ENCODE peak calls at places on chromosomes 2 and 18, in five cellular contexts. S, Q, L, A and J are unnamed samples.

GRCh38 chr2:238158807-238159539 is at the start of gene ERFE:
- DNase-seq in A (peak), S (no peak), Q (peak), L (no peak), J (peak)

GRCh38 chr2:233400341-233400740 is 46.0 kb downstream of the DGKD start:
- DNase-seq in A (no peak), L (no peak), S (no peak), Q (no peak), J (no peak)

GRCh38 chr18:78561757-78562445 is 417.7 kb upstream of the SALL3 start:
- DNase-seq in A (no peak), S (no peak), L (no peak), Q (no peak), J (no peak)

GRCh38 chr18:58862851-58863538 is 1.7 kb upstream of the ZNF532 start:
- DNase-seq in A (peak), S (peak), L (no peak), Q (no peak), J (peak)

GRCh38 chr2:150126143-150126725 is 361.2 kb downstream of the RND3 start:
- DNase-seq in Q (no peak), S (no peak), L (no peak), A (no peak), J (no peak)

GRCh38 chr2:33785201-33786106 is 186.4 kb upstream of the FAM98A start:
- DNase-seq in Q (no peak), L (peak), A (no peak), S (no peak), J (no peak)

GRCh38 chr2:233775414-233775813 is 2.7 kb upstream of the MROH2A start:
- DNase-seq in S (no peak), L (no peak), Q (peak), A (no peak), J (no peak)

GRCh38 chr2:159185401-159186130 is 100.9 kb downstream of the WDSUB1 start:
- DNase-seq in Q (peak), A (peak), S (peak), L (peak), J (peak)

GRCh38 chr2:164710252-164710633 is 89.0 kb upstream of the GRB14 start:
- DNase-seq in Q (no peak), A (no peak), L (no peak), S (no peak), J (no peak)

GRCh38 chr2:240213476-240214391 is 73.3 kb upstream of the OTOS start:
- DNase-seq in A (peak), Q (no peak), L (no peak), S (no peak), J (no peak)

GRCh38 chr2:207465894-207466293 is 63.9 kb upstream of the CREB1 start:
- DNase-seq in A (no peak), S (no peak), Q (no peak), L (no peak), J (no peak)

GRCh38 chr2:55408098-55408882 is 11.4 kb downstream of the CCDC88A start:
- DNase-seq in Q (no peak), A (no peak), L (no peak), S (no peak), J (no peak)

GRCh38 chr18:7778181-7778580 is 211.1 kb downstream of the PTPRM start:
- DNase-seq in L (no peak), Q (no peak), S (no peak), A (no peak), J (no peak)

GRCh38 chr2:68556384-68556783 is 87.0 kb upstream of the PROKR1 start:
- DNase-seq in A (no peak), L (no peak), S (no peak), Q (no peak), J (no peak)

GRCh38 chr2:196181484-196181883 is 10.1 kb upstream of the STK17B start:
- DNase-seq in L (no peak), A (no peak), Q (no peak), S (no peak), J (no peak)

GRCh38 chr2:46479265-46479664 is at the start of gene TMEM247:
- DNase-seq in Q (no peak), S (no peak), L (no peak), A (no peak), J (no peak)

GRCh38 chr2:15708865-15709820 is 117.5 kb downstream of the DDX1 start:
- DNase-seq in A (no peak), S (no peak), L (no peak), Q (no peak), J (no peak)

GRCh38 chr2:231370429-231370748 is 25.1 kb upstream of the B3GNT7 start:
- DNase-seq in Q (no peak), S (no peak), L (no peak), A (no peak), J (no peak)

GRCh38 chr2:219697811-219698683 is 70.6 kb downstream of the SLC4A3 start:
- DNase-seq in L (no peak), S (no peak), A (no peak), Q (no peak), J (no peak)

GRCh38 chr2:30209227-30209626 is 22.1 kb upstream of the LBH start:
- DNase-seq in A (no peak), L (no peak), Q (no peak), S (no peak), J (no peak)

GRCh38 chr2:62014102-62014501 is 108.6 kb downstream of the COMMD1 start:
- DNase-seq in Q (no peak), S (no peak), L (no peak), A (peak), J (peak)

GRCh38 chr2:24317491-24317920 is 42.8 kb downstream of the ITSN2 start:
- DNase-seq in S (no peak), Q (no peak), A (peak), L (no peak), J (peak)

GRCh38 chr2:219461061-219461514 is 26.4 kb downstream of the SPEG start:
- DNase-seq in L (no peak), S (no peak), A (peak), Q (peak), J (no peak)

GRCh38 chr2:61675204-61675603 is 137.0 kb upstream of the XPO1 start:
- DNase-seq in A (no peak), S (no peak), Q (no peak), L (no peak), J (no peak)

GRCh38 chr2:172693529-172694185 is 42.0 kb upstream of the RAPGEF4 start:
- DNase-seq in L (no peak), Q (no peak), S (no peak), A (no peak), J (no peak)

GRCh38 chr2:12428324-12428723 is 288.4 kb upstream of the TRIB2 start:
- DNase-seq in S (no peak), Q (no peak), A (no peak), L (no peak), J (no peak)

GRCh38 chr2:108189316-108189715 is 50.5 kb upstream of the SULT1C3 start:
- DNase-seq in L (no peak), Q (no peak), S (no peak), A (no peak), J (peak)

GRCh38 chr18:79926306-79926705 is 25.1 kb downstream of the SLC66A2 start:
- DNase-seq in Q (no peak), S (no peak), A (no peak), L (no peak), J (no peak)

GRCh38 chr2:15874854-15875776 is 65.2 kb upstream of the MYCN start:
- DNase-seq in S (no peak), A (no peak), Q (no peak), L (no peak), J (no peak)

GRCh38 chr18:6959110-6959509 is 158.5 kb downstream of the LAMA1 start:
- DNase-seq in A (no peak), S (no peak), Q (no peak), L (no peak), J (no peak)

GRCh38 chr2:181656450-181657261 is at the start of gene CERKL:
- DNase-seq in L (no peak), S (peak), Q (no peak), A (peak), J (no peak)

GRCh38 chr2:48377646-48378045 is 152.3 kb upstream of the STON1 start:
- DNase-seq in Q (no peak), L (no peak), A (no peak), S (no peak), J (no peak)

GRCh38 chr18:79608069-79608468 is 71.5 kb upstream of the CTDP1 start:
- DNase-seq in S (no peak), L (no peak), A (no peak), Q (no peak), J (no peak)

GRCh38 chr2:96154506-96155380 is 9.5 kb upstream of the DUSP2 start:
- DNase-seq in Q (no peak), L (no peak), A (no peak), S (no peak), J (no peak)

GRCh38 chr18:43341014-43341413 is 63.7 kb upstream of the SYT4 start:
- DNase-seq in L (no peak), A (no peak), Q (no peak), S (no peak), J (no peak)

GRCh38 chr18:13872373-13872772 is 43.0 kb downstream of the MC2R start:
- DNase-seq in A (no peak), S (no peak), Q (no peak), L (no peak), J (no peak)

GRCh38 chr18:13872932-13873331 is 42.4 kb downstream of the MC2R start:
- DNase-seq in L (no peak), Q (no peak), S (no peak), A (no peak), J (no peak)

GRCh38 chr18:13877133-13877532 is 38.2 kb downstream of the MC2R start:
- DNase-seq in A (no peak), L (no peak), S (no peak), Q (no peak), J (no peak)

GRCh38 chr18:13871701-13872100 is 43.6 kb downstream of the MC2R start:
- DNase-seq in Q (no peak), S (no peak), L (no peak), A (no peak), J (no peak)

DNA sequence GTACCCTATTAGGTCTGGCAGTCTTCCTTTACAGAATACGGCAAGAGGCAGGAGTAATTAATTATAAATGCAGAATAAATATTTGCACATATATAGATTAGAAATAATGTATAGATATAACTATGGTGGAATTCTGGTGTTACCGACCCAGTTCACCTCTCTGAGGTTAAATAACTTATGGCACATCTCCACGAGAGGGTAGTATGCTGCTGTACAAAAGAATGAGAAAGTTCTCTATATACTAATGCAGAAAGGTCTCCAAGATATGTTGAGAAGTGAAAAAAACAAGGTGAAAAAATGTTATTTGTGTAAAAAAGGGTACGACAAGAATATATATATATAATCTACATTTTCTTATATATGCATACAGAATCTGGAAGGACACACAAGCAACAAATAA is 40.8 kb downstream of the MC2R start:
- DNase-seq in S (no peak), A (no peak), L (no peak), Q (no peak), J (peak)
- TF ChIP-seq JUND in S (no peak), A (no peak), L (no peak), Q (no peak), J (no peak)

DNA sequence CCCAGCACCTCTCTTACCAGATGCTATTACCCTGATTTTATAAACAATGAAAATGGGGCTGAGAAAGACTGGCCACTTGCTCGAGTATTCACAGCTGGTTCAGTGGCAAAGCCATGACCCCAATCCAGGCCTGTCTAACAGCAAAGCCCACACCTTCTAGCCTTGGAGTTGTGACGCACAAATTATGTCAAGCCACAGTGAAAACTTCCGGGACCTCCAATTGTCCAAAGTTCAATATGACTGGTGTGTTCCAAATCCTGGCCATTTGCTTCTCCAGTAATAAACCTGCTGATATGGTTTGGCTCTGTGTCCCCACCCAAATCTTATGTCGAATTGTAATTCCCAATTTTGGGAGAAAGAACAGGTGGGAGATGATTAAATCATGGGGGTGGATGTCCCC is 64.7 kb upstream of the RIOK3 start:
- DNase-seq in S (no peak), A (no peak), L (no peak), Q (no peak), J (no peak)
- TF ChIP-seq JUND in S (no peak), A (no peak), L (no peak), Q (no peak), J (no peak)

DNA sequence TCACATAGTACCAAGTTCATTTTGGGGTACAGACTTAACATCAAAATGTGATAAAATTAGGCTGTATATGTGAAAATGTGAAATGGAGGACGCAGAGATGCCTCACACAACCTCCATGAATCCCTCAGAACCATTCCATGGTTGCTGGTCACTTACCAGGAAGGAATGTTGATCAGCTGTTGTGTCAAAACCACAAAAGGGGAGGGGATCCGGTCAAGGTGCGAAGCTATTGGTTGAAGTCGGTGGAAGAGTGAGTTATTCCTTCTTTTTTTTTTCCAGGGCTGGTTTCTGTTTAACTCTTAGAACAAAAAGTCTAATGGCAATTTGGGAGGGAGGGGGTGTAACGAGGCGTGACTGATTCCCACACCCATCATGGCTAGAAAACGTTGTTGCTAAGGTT is 32.3 kb upstream of the REG3A start:
- DNase-seq in S (no peak), L (no peak), Q (no peak), A (no peak), J (no peak)
- TF ChIP-seq JUND in S (no peak), L (no peak), Q (no peak), A (no peak), J (no peak)

DNA sequence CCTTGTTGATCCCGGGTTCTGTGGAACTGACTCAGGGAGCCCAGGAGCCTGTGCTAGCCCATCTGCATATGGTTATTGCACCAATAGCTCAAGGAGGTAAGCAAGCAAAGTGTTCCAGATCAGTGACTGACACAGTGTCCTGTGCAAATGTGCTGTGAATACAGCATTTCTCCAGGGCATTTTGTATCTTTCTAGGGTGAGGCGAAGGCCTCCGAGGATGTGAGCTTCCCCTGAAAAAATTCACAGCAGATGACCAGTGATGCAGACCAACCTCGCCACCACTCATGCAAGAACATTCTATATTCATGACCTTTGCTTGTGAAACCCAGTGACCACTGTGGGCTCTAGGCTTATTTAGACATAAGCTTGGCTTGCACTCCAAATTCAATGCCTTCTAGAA is 15.2 kb upstream of the NT5DC4 start:
- DNase-seq in S (no peak), Q (no peak), A (no peak), L (no peak), J (no peak)
- TF ChIP-seq JUND in S (no peak), Q (no peak), A (no peak), L (no peak), J (no peak)

GRCh38 chr2:19363474-19363778 is 5.0 kb upstream of the OSR1 start:
- DNase-seq in Q (no peak), L (no peak), A (no peak), S (no peak), J (no peak)
- TF ChIP-seq JUND in Q (no peak), L (no peak), A (no peak), S (no peak), J (no peak)

GRCh38 chr2:29031046-29031445 is 43.3 kb downstream of the PCARE start:
- DNase-seq in Q (no peak), A (no peak), L (no peak), S (no peak), J (no peak)

GRCh38 chr2:29033172-29033571 is 41.2 kb downstream of the PCARE start:
- DNase-seq in A (no peak), S (no peak), Q (no peak), L (no peak), J (peak)

GRCh38 chr2:29032189-29032588 is 42.1 kb downstream of the PCARE start:
- DNase-seq in S (no peak), A (no peak), L (no peak), Q (no peak), J (no peak)

GRCh38 chr2:29035346-29035745 is 39.0 kb downstream of the PCARE start:
- DNase-seq in Q (no peak), A (no peak), L (no peak), S (no peak), J (no peak)

GRCh38 chr2:29033656-29034055 is 40.7 kb downstream of the PCARE start:
- DNase-seq in L (no peak), Q (no peak), A (no peak), S (no peak), J (peak)
- TF ChIP-seq JUND in L (no peak), Q (no peak), A (no peak), S (no peak), J (no peak)

GRCh38 chr2:176392125-176392704 is 123.0 kb downstream of the MTX2 start:
- DNase-seq in A (no peak), S (no peak), L (no peak), Q (no peak), J (no peak)
- TF ChIP-seq JUND in A (no peak), S (no peak), L (no peak), Q (no peak), J (no peak)

GRCh38 chr2:6784299-6784698 is 81.4 kb downstream of the CMPK2 start:
- DNase-seq in L (no peak), A (no peak), Q (no peak), S (no peak), J (no peak)

GRCh38 chr2:6777626-6778025 is 88.1 kb downstream of the CMPK2 start:
- DNase-seq in S (no peak), L (no peak), Q (no peak), A (no peak), J (no peak)

GRCh38 chr2:6782523-6783061 is 83.1 kb downstream of the CMPK2 start:
- DNase-seq in Q (no peak), L (no peak), S (no peak), A (no peak), J (no peak)

GRCh38 chr2:6785511-6785910 is 80.2 kb downstream of the CMPK2 start:
- DNase-seq in L (no peak), Q (no peak), A (no peak), S (no peak), J (no peak)

GRCh38 chr2:6780765-6781274 is 84.9 kb downstream of the CMPK2 start:
- DNase-seq in A (peak), Q (no peak), L (peak), S (no peak), J (no peak)
- TF ChIP-seq JUND in A (no peak), Q (no peak), L (no peak), S (no peak), J (no peak)

DNA sequence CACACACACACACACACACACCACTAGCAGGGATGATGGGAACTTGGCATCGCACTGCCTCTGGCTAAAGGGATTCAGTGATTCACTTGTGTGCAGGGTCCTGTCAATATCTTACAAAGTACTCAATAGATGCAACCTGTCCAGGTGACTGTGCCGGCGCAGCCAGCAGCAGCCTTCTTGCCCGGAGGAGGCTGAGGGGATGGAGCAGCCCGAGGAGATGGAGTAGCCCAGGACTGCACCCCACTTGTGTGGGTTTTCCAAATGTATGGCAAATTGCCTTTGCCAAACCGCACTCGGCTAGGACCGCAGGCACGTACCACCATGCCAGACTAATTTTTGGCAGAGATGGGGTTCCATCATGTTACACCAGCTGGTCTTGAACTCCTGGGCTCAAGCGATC is 31.1 kb downstream of the GBX2 start:
- DNase-seq in A (no peak), S (no peak), L (no peak), Q (no peak), J (no peak)
- TF ChIP-seq JUND in A (no peak), S (no peak), L (no peak), Q (no peak), J (no peak)